ENCODE peak calls at places on chromosomes 5 and 9, in six cellular contexts. Q is choroid plexus epithelial cell; G is upper lobe of left lung; R is stimulated activated naive B cell treated with anti-CD40 and anti-IgM and Interleukin-4, amounts not matched to agents 10 μg/mL and 1 μg/mL and 100 μg/mL, for 72 hours; O is GM20000; X is kidney epithelial cell. U is an unnamed sample.

GRCh38 chr5:139904566-139905400 is 109.2 kb downstream of the PSD2 start:
- DNase-seq in Q (no peak), G (peak; percentile 56), R (no peak), O (peak; percentile 31), X (no peak), U (no peak)

GRCh38 chr9:131318211-131318610 is 28.7 kb downstream of the PLPP7 start:
- DNase-seq in Q (no peak), G (peak; percentile 59), R (no peak), O (no peak), X (no peak), U (no peak)

GRCh38 chr9:99184427-99185327 is 37.1 kb downstream of the ALG2 start:
- DNase-seq in Q (peak; percentile 94), G (peak; percentile 54), R (peak; percentile 90), O (peak; percentile 68), X (peak; percentile 77), U (peak; percentile 83)

GRCh38 chr5:126920291-126920690 is 110.1 kb downstream of the MARCHF3 start:
- DNase-seq in Q (peak; percentile 46), G (no peak), R (no peak), O (no peak), X (no peak), U (no peak)

GRCh38 chr5:79699766-79700400 is 10.2 kb downstream of the CMYA5 start:
- DNase-seq in Q (no peak), G (no peak), R (no peak), O (peak; percentile 68), X (no peak), U (no peak)

GRCh38 chr9:126957687-126958053 is 43.1 kb downstream of the RALGPS1 start:
- DNase-seq in Q (peak; percentile 23), G (no peak), R (no peak), O (no peak), X (no peak), U (no peak)

GRCh38 chr9:75111019-75111622 is 22.8 kb downstream of the OSTF1 start:
- DNase-seq in Q (no peak), G (no peak), R (no peak), O (no peak), X (no peak), U (no peak)

GRCh38 chr9:127876026-127876763 is 1.3 kb downstream of the AK1 start:
- DNase-seq in Q (no peak), G (no peak), R (no peak), O (no peak), X (no peak), U (no peak)

GRCh38 chr5:10563940-10564837 is at the start of gene ANKRD33B:
- DNase-seq in Q (peak; percentile 57), G (peak; percentile 93), R (peak; percentile 93), O (peak; percentile 96), X (no peak), U (peak; percentile 91)

GRCh38 chr5:154071799-154072781 is 33.3 kb downstream of the MFAP3 start:
- DNase-seq in Q (peak; percentile 84), G (no peak), R (peak; percentile 62), O (peak; percentile 82), X (no peak), U (peak; percentile 76)

GRCh38 chr9:121819511-121820231 is 168.2 kb downstream of the DAB2IP start:
- DNase-seq in Q (peak; percentile 24), G (no peak), R (no peak), O (peak; percentile 38), X (no peak), U (peak; percentile 24)

GRCh38 chr9:14275331-14275730 is 38.6 kb downstream of the NFIB start:
- DNase-seq in Q (no peak), G (no peak), R (no peak), O (no peak), X (no peak), U (no peak)

GRCh38 chr9:124493794-124494479 is 13.3 kb downstream of the NR5A1 start:
- DNase-seq in Q (no peak), G (no peak), R (no peak), O (peak; percentile 70), X (no peak), U (no peak)

GRCh38 chr9:29397148-29397547 is 1823.9 kb upstream of the C9orf72 start:
- DNase-seq in Q (no peak), G (no peak), R (no peak), O (no peak), X (no peak), U (no peak)

GRCh38 chr9:99445377-99445891 is 223.4 kb downstream of the SEC61B start:
- DNase-seq in Q (peak; percentile 94), G (no peak), R (no peak), O (no peak), X (peak; percentile 41), U (no peak)

GRCh38 chr5:219492-219891 is 1.4 kb downstream of the SDHA start:
- DNase-seq in Q (peak; percentile 42), G (no peak), R (no peak), O (no peak), X (no peak), U (peak; percentile 29)

GRCh38 chr5:94241288-94241651 is 377.1 kb downstream of the KIAA0825 start:
- DNase-seq in Q (peak; percentile 16), G (no peak), R (no peak), O (no peak), X (peak; percentile 25), U (no peak)

GRCh38 chr9:105972805-105973204 is 278.5 kb downstream of the TMEM38B start:
- DNase-seq in Q (no peak), G (no peak), R (no peak), O (no peak), X (no peak), U (no peak)

GRCh38 chr9:98132806-98133631 is 14.0 kb upstream of the TRIM14 start:
- DNase-seq in Q (no peak), G (peak; percentile 17), R (no peak), O (no peak), X (no peak), U (peak; percentile 38)

GRCh38 chr5:1010641-1011046 is 2.0 kb downstream of the NKD2 start:
- DNase-seq in Q (no peak), G (no peak), R (no peak), O (no peak), X (no peak), U (no peak)

GRCh38 chr5:80957031-80957761 is 3.0 kb upstream of the RASGRF2 start:
- DNase-seq in Q (peak; percentile 45), G (no peak), R (no peak), O (no peak), X (no peak), U (no peak)

GRCh38 chr9:131836021-131836420 is 96.1 kb upstream of the RAPGEF1 start:
- DNase-seq in Q (no peak), G (no peak), R (no peak), O (no peak), X (no peak), U (no peak)

GRCh38 chr5:137148128-137148527 is 351.0 kb downstream of the SPOCK1 start:
- DNase-seq in Q (no peak), G (no peak), R (no peak), O (no peak), X (no peak), U (no peak)